ENCODE peak calls at places on chromosomes 4 and X, in nine cellular contexts. One of them, this sample, is unnamed.

GRCh38 chr4:168637872-168638756 is 141.3 kb downstream of the PALLD start:
- DNase-seq in heart right ventricle: no peak
- DNase-seq in cardiac muscle cell: peak
- DNase-seq in left lung: no peak
- DNase-seq in hepatocyte: no peak
- DNase-seq in AG04450: no peak
- DNase-seq in Panc1: no peak
- DNase-seq in K562: no peak
- DNase-seq in HCT116: no peak
- DNase-seq in this sample: peak

GRCh38 chr4:7068883-7069282 is 1.0 kb upstream of the GRPEL1 start:
- DNase-seq in heart right ventricle: no peak
- DNase-seq in cardiac muscle cell: no peak
- DNase-seq in left lung: no peak
- DNase-seq in hepatocyte: peak
- DNase-seq in AG04450: no peak
- DNase-seq in Panc1: no peak
- DNase-seq in K562: peak
- DNase-seq in HCT116: no peak
- DNase-seq in this sample: no peak

GRCh38 chrX:15146515-15146914 is 123.4 kb downstream of the ASB9 start:
- DNase-seq in heart right ventricle: no peak
- DNase-seq in cardiac muscle cell: peak
- DNase-seq in left lung: no peak
- DNase-seq in hepatocyte: peak
- DNase-seq in AG04450: no peak
- DNase-seq in Panc1: no peak
- DNase-seq in K562: peak
- DNase-seq in HCT116: no peak
- DNase-seq in this sample: peak

GRCh38 chrX:18173494-18174180 is 47.0 kb downstream of the BEND2 start:
- DNase-seq in heart right ventricle: peak
- DNase-seq in cardiac muscle cell: no peak
- DNase-seq in left lung: no peak
- DNase-seq in hepatocyte: no peak
- DNase-seq in AG04450: no peak
- DNase-seq in Panc1: no peak
- DNase-seq in K562: peak
- DNase-seq in HCT116: no peak
- DNase-seq in this sample: no peak

GRCh38 chr4:38160487-38161207 is 200.4 kb downstream of the PTTG2 start:
- DNase-seq in heart right ventricle: no peak
- DNase-seq in cardiac muscle cell: peak
- DNase-seq in left lung: no peak
- DNase-seq in hepatocyte: peak
- DNase-seq in AG04450: peak
- DNase-seq in Panc1: no peak
- DNase-seq in K562: peak
- DNase-seq in HCT116: peak
- DNase-seq in this sample: peak

GRCh38 chrX:71216446-71216845 is 6.6 kb upstream of the GJB1 start:
- DNase-seq in heart right ventricle: no peak
- DNase-seq in cardiac muscle cell: no peak
- DNase-seq in left lung: no peak
- DNase-seq in hepatocyte: no peak
- DNase-seq in AG04450: no peak
- DNase-seq in Panc1: no peak
- DNase-seq in K562: no peak
- DNase-seq in HCT116: no peak
- DNase-seq in this sample: no peak

GRCh38 chr4:128663325-128663724 is 146.2 kb upstream of the JADE1 start:
- DNase-seq in heart right ventricle: no peak
- DNase-seq in cardiac muscle cell: no peak
- DNase-seq in left lung: no peak
- DNase-seq in hepatocyte: no peak
- DNase-seq in AG04450: no peak
- DNase-seq in Panc1: no peak
- DNase-seq in K562: no peak
- DNase-seq in HCT116: no peak
- DNase-seq in this sample: no peak

GRCh38 chr4:119025916-119026661 is 109.5 kb upstream of the MYOZ2 start:
- DNase-seq in heart right ventricle: no peak
- DNase-seq in cardiac muscle cell: peak
- DNase-seq in left lung: no peak
- DNase-seq in hepatocyte: peak
- DNase-seq in AG04450: peak
- DNase-seq in Panc1: peak
- DNase-seq in K562: no peak
- DNase-seq in HCT116: peak
- DNase-seq in this sample: peak

GRCh38 chr4:38678078-38678477 is 14.1 kb downstream of the KLF3 start:
- DNase-seq in heart right ventricle: no peak
- DNase-seq in cardiac muscle cell: peak
- DNase-seq in left lung: no peak
- DNase-seq in hepatocyte: no peak
- DNase-seq in AG04450: peak
- DNase-seq in Panc1: no peak
- DNase-seq in K562: no peak
- DNase-seq in HCT116: no peak
- DNase-seq in this sample: peak

GRCh38 chr4:80495847-80496246 is 160.3 kb downstream of the CFAP299 start:
- DNase-seq in heart right ventricle: no peak
- DNase-seq in cardiac muscle cell: no peak
- DNase-seq in left lung: no peak
- DNase-seq in hepatocyte: no peak
- DNase-seq in AG04450: no peak
- DNase-seq in Panc1: no peak
- DNase-seq in K562: no peak
- DNase-seq in HCT116: no peak
- DNase-seq in this sample: no peak

GRCh38 chr4:80489798-80490197 is 154.3 kb downstream of the CFAP299 start:
- DNase-seq in heart right ventricle: no peak
- DNase-seq in cardiac muscle cell: no peak
- DNase-seq in left lung: no peak
- DNase-seq in hepatocyte: no peak
- DNase-seq in AG04450: no peak
- DNase-seq in Panc1: no peak
- DNase-seq in K562: no peak
- DNase-seq in HCT116: no peak
- DNase-seq in this sample: no peak

GRCh38 chr4:80498725-80499124 is 163.2 kb downstream of the CFAP299 start:
- DNase-seq in heart right ventricle: no peak
- DNase-seq in cardiac muscle cell: no peak
- DNase-seq in left lung: no peak
- DNase-seq in hepatocyte: no peak
- DNase-seq in AG04450: no peak
- DNase-seq in Panc1: no peak
- DNase-seq in K562: no peak
- DNase-seq in HCT116: no peak
- DNase-seq in this sample: no peak

GRCh38 chr4:80492761-80493160 is 157.2 kb downstream of the CFAP299 start:
- DNase-seq in heart right ventricle: no peak
- DNase-seq in cardiac muscle cell: no peak
- DNase-seq in left lung: no peak
- DNase-seq in hepatocyte: peak
- DNase-seq in AG04450: no peak
- DNase-seq in Panc1: no peak
- DNase-seq in K562: no peak
- DNase-seq in HCT116: no peak
- DNase-seq in this sample: no peak
- TF ChIP-seq CTCF in heart right ventricle: no peak
- TF ChIP-seq CTCF in cardiac muscle cell: no peak
- TF ChIP-seq CTCF in left lung: no peak
- TF ChIP-seq CTCF in hepatocyte: no peak
- TF ChIP-seq CTCF in AG04450: no peak
- TF ChIP-seq CTCF in Panc1: no peak
- TF ChIP-seq CTCF in K562: no peak
- TF ChIP-seq CTCF in HCT116: no peak
- TF ChIP-seq CTCF in this sample: no peak

DNA sequence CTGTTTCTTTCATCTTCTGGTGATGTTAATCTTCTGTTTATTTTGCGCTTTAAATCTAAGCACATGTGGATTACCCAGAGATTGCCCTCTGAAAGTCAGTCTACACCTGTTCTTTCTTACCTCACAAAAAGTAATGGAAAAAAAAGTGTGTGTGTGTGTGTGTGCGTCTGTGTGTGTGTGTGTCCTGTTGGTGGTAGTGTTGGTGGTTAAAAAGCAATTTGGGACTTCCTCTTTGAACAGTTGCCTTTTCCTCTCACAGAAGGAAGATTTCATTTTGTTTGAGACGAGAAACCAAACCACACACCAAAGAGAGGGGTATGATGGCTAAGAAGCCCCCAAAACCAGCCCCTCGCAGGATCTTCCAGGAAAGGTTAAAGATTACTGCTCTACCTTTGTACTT is at the start of gene STAP1:
- DNase-seq in heart right ventricle: no peak
- DNase-seq in cardiac muscle cell: no peak
- DNase-seq in left lung: no peak
- DNase-seq in hepatocyte: no peak
- DNase-seq in AG04450: no peak
- DNase-seq in Panc1: no peak
- DNase-seq in K562: no peak
- DNase-seq in HCT116: no peak
- DNase-seq in this sample: no peak
- H3K4me3 ChIP-seq in heart right ventricle: no peak
- H3K4me3 ChIP-seq in cardiac muscle cell: no peak
- H3K4me3 ChIP-seq in left lung: no peak
- H3K4me3 ChIP-seq in hepatocyte: no peak
- H3K4me3 ChIP-seq in AG04450: no peak
- H3K4me3 ChIP-seq in Panc1: no peak
- H3K4me3 ChIP-seq in K562: no peak
- H3K4me3 ChIP-seq in HCT116: no peak
- H3K4me3 ChIP-seq in this sample: no peak

GRCh38 chr4:187357861-187358260 is 634.2 kb upstream of the FAT1 start:
- DNase-seq in heart right ventricle: no peak
- DNase-seq in cardiac muscle cell: no peak
- DNase-seq in left lung: no peak
- DNase-seq in hepatocyte: no peak
- DNase-seq in AG04450: no peak
- DNase-seq in Panc1: no peak
- DNase-seq in K562: no peak
- DNase-seq in HCT116: no peak
- DNase-seq in this sample: no peak

GRCh38 chr4:187366530-187367279 is 628.9 kb upstream of the ZFP42 start:
- DNase-seq in heart right ventricle: no peak
- DNase-seq in cardiac muscle cell: no peak
- DNase-seq in left lung: no peak
- DNase-seq in hepatocyte: no peak
- DNase-seq in AG04450: no peak
- DNase-seq in Panc1: no peak
- DNase-seq in K562: no peak
- DNase-seq in HCT116: no peak
- DNase-seq in this sample: no peak

GRCh38 chr4:187362937-187363336 is 632.6 kb upstream of the ZFP42 start:
- DNase-seq in heart right ventricle: no peak
- DNase-seq in cardiac muscle cell: no peak
- DNase-seq in left lung: peak
- DNase-seq in hepatocyte: no peak
- DNase-seq in AG04450: no peak
- DNase-seq in Panc1: no peak
- DNase-seq in K562: no peak
- DNase-seq in HCT116: no peak
- DNase-seq in this sample: no peak

DNA sequence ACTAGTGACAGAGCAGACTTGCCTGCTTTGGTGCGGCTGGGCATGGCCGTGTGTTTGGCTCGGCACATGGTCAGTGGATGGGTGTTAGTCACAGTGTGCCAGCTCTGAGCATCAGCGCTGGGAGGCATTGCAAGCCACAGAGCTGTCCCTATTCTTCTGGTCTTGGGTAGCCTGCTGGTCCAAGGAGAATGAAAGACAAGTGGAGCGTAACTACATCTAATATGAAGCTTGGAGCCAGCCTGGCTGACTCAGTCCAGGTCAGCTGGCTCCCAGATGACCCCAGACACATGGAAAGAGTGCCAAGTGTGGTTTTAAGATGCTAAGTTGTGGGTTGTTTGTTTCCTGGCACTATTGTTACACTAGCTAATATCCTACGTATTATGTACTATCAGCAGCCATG is 632.1 kb upstream of the ZFP42 start:
- DNase-seq in heart right ventricle: no peak
- DNase-seq in cardiac muscle cell: no peak
- DNase-seq in left lung: no peak
- DNase-seq in hepatocyte: no peak
- DNase-seq in AG04450: no peak
- DNase-seq in Panc1: no peak
- DNase-seq in K562: no peak
- DNase-seq in HCT116: no peak
- DNase-seq in this sample: no peak
- TF ChIP-seq CTCF in heart right ventricle: no peak
- TF ChIP-seq CTCF in cardiac muscle cell: no peak
- TF ChIP-seq CTCF in left lung: no peak
- TF ChIP-seq CTCF in hepatocyte: no peak
- TF ChIP-seq CTCF in AG04450: no peak
- TF ChIP-seq CTCF in Panc1: no peak
- TF ChIP-seq CTCF in K562: no peak
- TF ChIP-seq CTCF in HCT116: no peak
- TF ChIP-seq CTCF in this sample: no peak

GRCh38 chr4:84582988-84583870 is at the start of gene CDS1:
- DNase-seq in heart right ventricle: peak
- DNase-seq in cardiac muscle cell: no peak
- DNase-seq in left lung: peak
- DNase-seq in hepatocyte: peak
- DNase-seq in AG04450: no peak
- DNase-seq in Panc1: no peak
- DNase-seq in K562: peak
- DNase-seq in HCT116: no peak
- DNase-seq in this sample: no peak

GRCh38 chr4:84579410-84579791 is 3.5 kb upstream of the CDS1 start:
- DNase-seq in heart right ventricle: no peak
- DNase-seq in cardiac muscle cell: no peak
- DNase-seq in left lung: no peak
- DNase-seq in hepatocyte: no peak
- DNase-seq in AG04450: no peak
- DNase-seq in Panc1: no peak
- DNase-seq in K562: no peak
- DNase-seq in HCT116: no peak
- DNase-seq in this sample: no peak

GRCh38 chr4:84583871-84584373 is 995 bp downstream of the CDS1 start:
- DNase-seq in heart right ventricle: no peak
- DNase-seq in cardiac muscle cell: no peak
- DNase-seq in left lung: no peak
- DNase-seq in hepatocyte: no peak
- DNase-seq in AG04450: no peak
- DNase-seq in Panc1: no peak
- DNase-seq in K562: peak
- DNase-seq in HCT116: no peak
- DNase-seq in this sample: peak

GRCh38 chr4:84582302-84582987 is 482 bp upstream of the CDS1 start:
- DNase-seq in heart right ventricle: peak
- DNase-seq in cardiac muscle cell: peak
- DNase-seq in left lung: peak
- DNase-seq in hepatocyte: peak
- DNase-seq in AG04450: no peak
- DNase-seq in Panc1: no peak
- DNase-seq in K562: peak
- DNase-seq in HCT116: peak
- DNase-seq in this sample: peak

GRCh38 chr4:84585276-84585675 is 2.3 kb downstream of the CDS1 start:
- DNase-seq in heart right ventricle: no peak
- DNase-seq in cardiac muscle cell: no peak
- DNase-seq in left lung: no peak
- DNase-seq in hepatocyte: no peak
- DNase-seq in AG04450: no peak
- DNase-seq in Panc1: no peak
- DNase-seq in K562: no peak
- DNase-seq in HCT116: no peak
- DNase-seq in this sample: no peak
- H3K4me3 ChIP-seq in heart right ventricle: no peak
- H3K4me3 ChIP-seq in cardiac muscle cell: no peak
- H3K4me3 ChIP-seq in left lung: no peak
- H3K4me3 ChIP-seq in hepatocyte: peak
- H3K4me3 ChIP-seq in AG04450: no peak
- H3K4me3 ChIP-seq in Panc1: no peak
- H3K4me3 ChIP-seq in K562: no peak
- H3K4me3 ChIP-seq in HCT116: no peak
- H3K4me3 ChIP-seq in this sample: no peak

This sample was measured in cardiac fibroblast.